ENCODE peak calls at places on chromosomes 2 and 18, in four cellular contexts. L is coronary artery; V is CD4-positive, alpha-beta memory T cell; Q is thyroid gland. I is an unnamed sample.
A peak's percentile ranks its signal among the peaks of the same experiment; 100 is the strongest.

GRCh38 chr2:157672129-157672528 is 43.5 kb upstream of the ACVR1C start:
- DNase-seq in Q (no peak), V (no peak), L (no peak), I (no peak)

GRCh38 chr18:74654637-74655036 is 57.0 kb downstream of the ZNF407 start:
- DNase-seq in V (no peak), L (no peak), Q (no peak), I (no peak)

GRCh38 chr2:168494190-168494711 is 38.2 kb downstream of the CERS6 start:
- DNase-seq in V (no peak), L (no peak), Q (no peak), I (no peak)

GRCh38 chr2:160687629-160688028 is 194.0 kb upstream of the RBMS1 start:
- DNase-seq in L (no peak), Q (no peak), V (no peak), I (no peak)

GRCh38 chr18:13547347-13547746 is 179.0 kb downstream of the FAM210A start:
- DNase-seq in L (peak; percentile 41), V (no peak), Q (peak; percentile 95), I (no peak)

GRCh38 chr2:133586978-133587377 is 18.7 kb upstream of the NCKAP5 start:
- DNase-seq in L (no peak), Q (no peak), V (no peak), I (no peak)

GRCh38 chr2:95334916-95335641 is 37.9 kb downstream of the KCNIP3 start:
- DNase-seq in V (no peak), L (no peak), Q (no peak), I (no peak)

GRCh38 chr2:225889452-225889851 is 489.9 kb downstream of the NYAP2 start:
- DNase-seq in Q (peak; percentile 5), L (no peak), V (peak; percentile 7), I (no peak)

GRCh38 chr18:43080671-43081070 is 34.8 kb downstream of the RIT2 start:
- DNase-seq in V (no peak), L (no peak), Q (no peak), I (no peak)

GRCh38 chr18:58263733-58264469 is 219.9 kb downstream of the NEDD4L start:
- DNase-seq in Q (no peak), V (no peak), L (no peak), I (no peak)

GRCh38 chr2:1544478-1545069 is 131.3 kb downstream of the TPO start:
- DNase-seq in Q (peak; percentile 63), L (no peak), V (no peak), I (no peak)

GRCh38 chr2:205387350-205388045 is 294.8 kb upstream of the NRP2 start:
- DNase-seq in L (no peak), V (no peak), Q (no peak), I (no peak)

GRCh38 chr2:2464095-2464494 is 133.0 kb upstream of the MYT1L start:
- DNase-seq in Q (no peak), L (no peak), V (no peak), I (no peak)

GRCh38 chr2:191319181-191319580 is 74.0 kb downstream of the MYO1B start:
- DNase-seq in Q (no peak), V (no peak), L (no peak), I (no peak)

GRCh38 chr2:23585218-23585945 is 200.4 kb downstream of the KLHL29 start:
- DNase-seq in Q (no peak), L (no peak), V (no peak), I (no peak)

GRCh38 chr2:124025896-124026295 is 809 bp downstream of the CNTNAP5 start:
- DNase-seq in L (no peak), V (no peak), Q (no peak), I (no peak)

GRCh38 chr2:176136375-176137248 is 7.1 kb downstream of the HOXD8 start:
- DNase-seq in Q (no peak), V (no peak), L (no peak), I (no peak)

GRCh38 chr18:34492652-34493051 is 217.4 kb upstream of the DTNA start:
- DNase-seq in Q (no peak), V (no peak), L (no peak), I (no peak)

GRCh38 chr2:9905413-9905812 is 46.1 kb upstream of the GRHL1 start:
- DNase-seq in Q (no peak), L (no peak), V (no peak), I (no peak)

GRCh38 chr18:10727477-10727876 is 201.7 kb downstream of the NAPG start:
- DNase-seq in Q (no peak), V (no peak), L (no peak), I (no peak)

GRCh38 chr2:20479835-20480234 is 33.0 kb downstream of the RHOB start:
- DNase-seq in Q (no peak), V (no peak), L (peak; percentile 50), I (no peak)

GRCh38 chr2:156322103-156322671 is 10.3 kb downstream of the NR4A2 start:
- DNase-seq in Q (no peak), L (no peak), V (no peak), I (no peak)

GRCh38 chr2:6929196-6929874 is 12.1 kb downstream of the RNF144A start:
- DNase-seq in V (no peak), L (no peak), Q (no peak), I (no peak)

GRCh38 chr2:218357194-218358177 is 829 bp downstream of the CATIP start:
- DNase-seq in V (no peak), L (no peak), Q (no peak), I (no peak)
- H3K27ac ChIP-seq in V (no peak overlapping the region), L (no peak overlapping the region), Q (peak overlapping the region; percentile 80), I (no peak overlapping the region)

GRCh38 chr2:172998547-172998946 is 77.1 kb upstream of the MAP3K20 start:
- DNase-seq in L (no peak), Q (no peak), V (no peak), I (no peak)

GRCh38 chr2:172995323-172996244 is 80.1 kb upstream of the MAP3K20 start:
- DNase-seq in V (no peak), L (no peak), Q (no peak), I (no peak)

GRCh38 chr2:172999641-173000387 is 75.8 kb upstream of the MAP3K20 start:
- DNase-seq in L (no peak), V (no peak), Q (no peak), I (no peak)

GRCh38 chr2:172996387-172996961 is 79.2 kb upstream of the MAP3K20 start:
- DNase-seq in Q (no peak), L (no peak), V (no peak), I (no peak)

GRCh38 chr2:172997031-172997430 is 78.6 kb upstream of the MAP3K20 start:
- DNase-seq in Q (no peak), V (no peak), L (no peak), I (no peak)
- H3K4me3 ChIP-seq in Q (no peak overlapping the region), V (no peak overlapping the region), L (no peak overlapping the region), I (no peak overlapping the region)

GRCh38 chr2:207438414-207439126 is 91.2 kb upstream of the CREB1 start:
- DNase-seq in Q (no peak), L (no peak), V (no peak), I (no peak)

GRCh38 chr2:207437857-207438166 is 92.0 kb upstream of the CREB1 start:
- DNase-seq in V (no peak), Q (no peak), L (no peak), I (no peak)

GRCh38 chr2:207434288-207434687 is 95.5 kb upstream of the CREB1 start:
- DNase-seq in V (no peak), Q (no peak), L (no peak), I (no peak)

GRCh38 chr2:207434903-207435302 is 94.9 kb upstream of the CREB1 start:
- DNase-seq in Q (no peak), V (no peak), L (no peak), I (no peak)

GRCh38 chr2:207437136-207437856 is 92.5 kb upstream of the CREB1 start:
- DNase-seq in V (no peak), Q (no peak), L (no peak), I (no peak)
- H3K27ac ChIP-seq in V (no peak overlapping the region), Q (no peak overlapping the region), L (no peak overlapping the region), I (no peak overlapping the region)

GRCh38 chr2:5725794-5726463 is 33.7 kb downstream of the SOX11 start:
- DNase-seq in L (no peak), Q (peak; percentile 19), V (no peak), I (no peak)
- H3K4me3 ChIP-seq in L (peak overlapping the region; percentile 61), Q (no peak overlapping the region), V (no peak overlapping the region), I (peak overlapping the region; percentile 24)

DNA sequence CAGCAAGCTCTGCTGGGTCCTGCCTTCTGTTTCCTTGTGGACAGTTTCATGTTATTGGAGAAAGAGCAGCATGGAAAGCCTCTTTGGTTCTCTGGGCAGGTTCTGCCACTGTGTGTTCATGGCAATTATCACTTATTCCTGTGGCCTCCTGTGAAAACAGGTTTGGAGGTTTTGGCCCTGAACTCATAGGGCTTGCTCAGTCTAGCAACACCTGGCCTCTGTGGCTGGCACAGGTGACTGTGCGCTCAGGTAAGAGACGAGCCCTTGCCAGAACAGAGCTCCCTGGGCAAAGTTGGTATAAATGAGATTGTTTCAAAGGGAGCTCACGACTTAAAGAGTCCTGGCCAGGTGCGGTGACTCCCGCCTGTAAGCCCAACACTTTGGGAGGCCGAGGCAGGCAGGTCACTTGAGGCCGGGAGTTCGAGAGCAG is 5.7 kb downstream of the CEP68 start:
- DNase-seq in V (no peak), Q (peak; percentile 40), L (no peak), I (no peak)
- H3K27ac ChIP-seq in V (no peak overlapping the region), Q (peak overlapping the region; percentile 50), L (no peak overlapping the region), I (no peak overlapping the region)

GRCh38 chr2:25506226-25506625 is 164.5 kb upstream of the DNMT3A start:
- DNase-seq in L (no peak), Q (no peak), V (no peak), I (no peak)
- H3K4me3 ChIP-seq in L (no peak overlapping the region), Q (no peak overlapping the region), V (no peak overlapping the region), I (no peak overlapping the region)

DNA sequence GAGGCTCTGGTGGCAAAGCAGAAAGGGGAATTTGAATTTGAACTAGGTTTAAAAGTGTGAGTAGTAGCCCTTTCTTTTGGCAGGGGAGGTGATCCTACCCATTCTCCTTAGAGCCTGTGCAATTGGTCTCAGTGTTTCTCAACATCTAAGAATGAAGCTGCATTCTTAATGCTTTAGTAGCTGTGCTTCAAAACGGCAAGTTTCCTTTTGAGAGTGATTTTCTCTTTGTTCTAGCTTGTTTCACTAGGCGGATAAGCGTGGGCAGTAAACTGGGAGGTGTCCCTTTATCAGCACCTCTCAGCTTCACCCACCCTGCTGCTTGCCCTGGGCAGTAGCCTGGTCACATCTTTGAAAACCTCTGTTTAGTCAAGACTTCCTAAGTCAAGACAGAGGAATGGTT is 6.7 kb downstream of the CRIM1 start:
- DNase-seq in L (no peak), V (no peak), Q (no peak), I (no peak)
- H3K27ac ChIP-seq in L (peak overlapping the region; percentile 54), V (no peak overlapping the region), Q (no peak overlapping the region), I (no peak overlapping the region)

I was measured in lung.